ENCODE peak calls at places on chromosomes 16 and 17, in seven cellular contexts. W is AG09309, O is PC-9, I is HFF-Myc, N is uterus, E is psoas muscle, J is prostate gland. F is an unnamed sample.

GRCh38 chr16:1530883-1531637 is 2.4 kb upstream of the TMEM204 start:
- DNase-seq in O (no peak), E (peak; percentile 82), I (peak; percentile 90), W (peak; percentile 69), N (peak; percentile 76), J (peak; percentile 21), F (peak; percentile 96)

GRCh38 chr17:8862213-8863056 is 5.0 kb downstream of the PIK3R6 start:
- DNase-seq in N (no peak), O (no peak), J (no peak), W (no peak), E (no peak), I (no peak), F (no peak)

GRCh38 chr16:4313563-4314531 is 2.0 kb upstream of the GLIS2 start:
- DNase-seq in N (no peak), I (no peak), J (no peak), E (peak; percentile 47), O (peak; percentile 44), W (no peak), F (no peak)

GRCh38 chr17:67637901-67638641 is 79.7 kb upstream of the NOL11 start:
- DNase-seq in W (no peak), E (no peak), O (peak; percentile 88), N (no peak), I (no peak), J (peak; percentile 96), F (no peak)

GRCh38 chr16:47408491-47408890 is 52.4 kb downstream of the ITFG1 start:
- DNase-seq in I (no peak), O (no peak), J (no peak), W (no peak), N (no peak), E (no peak), F (no peak)

GRCh38 chr16:397135-397661 is at the start of gene NME4:
- DNase-seq in J (no peak), E (no peak), O (no peak), W (no peak), I (no peak), N (no peak), F (no peak)

GRCh38 chr17:61303334-61304096 is 96.1 kb upstream of the TBX2 start:
- DNase-seq in I (no peak), O (no peak), E (no peak), W (no peak), J (no peak), N (no peak), F (peak; percentile 43)

GRCh38 chr17:57256708-57257112 is 387 bp downstream of the MSI2 start:
- DNase-seq in N (no peak), J (peak; percentile 31), W (no peak), I (no peak), O (peak; percentile 3), E (no peak), F (no peak)

GRCh38 chr17:67388986-67389385 is 11.9 kb downstream of the PITPNC1 start:
- DNase-seq in I (no peak), J (no peak), N (no peak), W (no peak), E (no peak), O (no peak), F (no peak)

GRCh38 chr17:71470062-71470461 is 650.8 kb upstream of the SOX9 start:
- DNase-seq in N (no peak), W (no peak), O (no peak), I (no peak), E (no peak), J (no peak), F (no peak)

GRCh38 chr16:4101421-4102275 is 14.6 kb downstream of the ADCY9 start:
- DNase-seq in N (no peak), W (no peak), I (no peak), E (peak; percentile 36), O (no peak), J (no peak), F (no peak)

GRCh38 chr17:14748036-14748715 is 447.3 kb downstream of the HS3ST3B1 start:
- DNase-seq in O (no peak), N (no peak), I (no peak), J (no peak), E (no peak), W (no peak), F (peak; percentile 46)

GRCh38 chr17:75428775-75429469 is 23.4 kb upstream of the GRB2 start:
- DNase-seq in N (no peak), O (no peak), I (no peak), E (no peak), J (no peak), W (peak; percentile 64), F (peak; percentile 60)

GRCh38 chr16:5175263-5175662 is 77.7 kb upstream of the EEF2KMT start:
- DNase-seq in N (no peak), O (no peak), W (no peak), E (no peak), J (peak; percentile 57), I (no peak), F (no peak)

GRCh38 chr16:75097941-75098897 is 18.4 kb downstream of the LDHD start:
- DNase-seq in O (peak; percentile 36), N (no peak), I (no peak), W (no peak), E (no peak), J (no peak), F (no peak)

GRCh38 chr16:49352923-49353322 is 20.7 kb upstream of the C16orf78 start:
- DNase-seq in W (no peak), I (no peak), J (no peak), O (no peak), N (no peak), E (no peak), F (peak; percentile 6)

GRCh38 chr16:19884611-19885455 is at the start of gene GPRC5B:
- DNase-seq in W (no peak), E (peak; percentile 55), I (no peak), O (peak; percentile 56), J (peak; percentile 43), N (peak; percentile 57), F (no peak)

GRCh38 chr17:50059256-50059655 is 3.3 kb downstream of the ITGA3 start:
- DNase-seq in J (no peak), N (no peak), O (peak; percentile 66), E (no peak), W (no peak), I (no peak), F (no peak)

GRCh38 chr17:74619077-74619673 is 4.4 kb downstream of the CD300E start:
- DNase-seq in I (no peak), J (no peak), E (peak; percentile 39), O (no peak), W (no peak), N (no peak), F (peak; percentile 13)

GRCh38 chr16:21101631-21102420 is 48.8 kb downstream of the DNAH3 start:
- DNase-seq in J (no peak), N (no peak), O (no peak), W (no peak), E (no peak), I (no peak), F (peak; percentile 24)

GRCh38 chr16:49940464-49941224 is 84.4 kb upstream of the CNEP1R1 start:
- DNase-seq in J (no peak), I (no peak), O (no peak), N (no peak), E (no peak), W (no peak), F (no peak)

GRCh38 chr16:67773099-67773498 is 33.3 kb downstream of the RANBP10 start:
- DNase-seq in O (no peak), W (no peak), N (peak; percentile 42), J (peak; percentile 20), I (peak; percentile 11), E (no peak), F (no peak)

GRCh38 chr16:12704492-12705111 is 99.1 kb downstream of the CPPED1 start:
- DNase-seq in O (no peak), J (no peak), N (no peak), E (no peak), I (no peak), W (no peak), F (no peak)

GRCh38 chr17:2503627-2504026 is 8.1 kb downstream of the METTL16 start:
- DNase-seq in O (no peak), E (no peak), J (no peak), I (no peak), W (no peak), N (no peak), F (no peak)

DNA sequence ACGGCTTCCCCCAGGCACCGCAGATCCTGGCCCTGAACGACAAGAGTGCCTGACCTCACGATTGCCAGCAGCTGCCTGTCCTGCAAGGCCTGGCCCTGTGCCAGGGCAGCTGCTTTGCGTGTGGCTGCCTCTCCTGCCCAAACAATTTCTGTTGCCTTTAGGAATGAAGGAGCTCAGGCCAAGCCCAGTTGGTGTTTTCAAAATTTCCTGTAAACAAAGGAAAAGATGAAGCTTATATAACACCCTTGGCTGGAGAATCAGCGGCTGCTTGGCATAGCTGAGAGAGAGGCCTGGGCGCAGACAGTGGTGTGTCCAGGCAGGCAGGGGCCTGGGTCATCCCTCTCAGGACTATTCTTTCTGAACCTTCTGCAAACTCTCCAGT is 11.7 kb upstream of the SLC47A2 start:
- DNase-seq in I (no peak), O (peak; percentile 95), N (peak; percentile 79), W (peak; percentile 68), E (peak; percentile 92), J (peak; percentile 88), F (peak; percentile 97)
- TF ChIP-seq CTCF in I (no peak), O (no peak), N (no peak), W (no peak), E (no peak), J (no peak), F (no peak)

GRCh38 chr17:7563115-7563869 is 1.6 kb downstream of the SENP3 start:
- DNase-seq in O (no peak), J (no peak), W (no peak), N (no peak), I (no peak), E (no peak), F (no peak)
- H3K4me3 ChIP-seq in O (peak overlapping the region; percentile 92), J (no peak overlapping the region), W (peak overlapping the region; percentile 82), N (peak overlapping the region; percentile 79), I (peak overlapping the region; percentile 89), E (peak overlapping the region; percentile 96), F (peak overlapping the region; percentile 77)

DNA sequence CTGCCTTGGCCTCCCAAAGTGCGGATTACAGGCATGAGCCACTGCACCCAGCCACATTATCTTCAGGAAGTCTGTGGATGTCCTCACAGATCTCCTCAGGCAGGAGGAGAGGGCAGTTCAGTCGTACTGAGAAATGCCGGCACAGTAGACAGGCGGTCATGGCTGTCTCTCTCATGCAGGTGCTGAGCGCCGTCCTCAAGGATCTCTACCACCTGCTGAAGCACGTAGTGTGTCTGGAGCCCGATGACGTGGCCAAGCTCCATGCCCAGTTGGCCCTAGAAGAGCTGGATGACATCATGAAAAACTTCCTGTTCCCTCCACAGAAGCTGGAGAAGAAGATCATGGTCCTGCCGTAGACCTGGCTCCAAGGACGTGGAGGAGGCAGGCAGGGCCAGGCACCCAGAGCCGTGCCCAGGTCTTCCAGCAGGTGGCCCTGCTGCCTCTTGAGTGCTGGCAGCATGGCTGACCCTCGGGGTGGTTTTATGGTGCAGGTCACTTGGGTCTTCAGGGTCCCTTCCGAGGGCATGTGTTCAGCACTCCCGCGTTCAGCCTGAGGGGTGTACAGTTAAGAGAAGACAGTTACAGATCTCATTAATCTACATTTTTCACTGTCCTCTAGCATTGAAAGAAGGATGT is 22.0 kb upstream of the HAS3 start:
- DNase-seq in J (no peak), O (no peak), I (no peak), E (no peak), W (no peak), N (no peak), F (no peak)
- TF ChIP-seq CTCF in J (no peak), O (peak; percentile 27), I (peak; percentile 8), E (no peak), W (peak; percentile 5), N (no peak), F (no peak)

DNA sequence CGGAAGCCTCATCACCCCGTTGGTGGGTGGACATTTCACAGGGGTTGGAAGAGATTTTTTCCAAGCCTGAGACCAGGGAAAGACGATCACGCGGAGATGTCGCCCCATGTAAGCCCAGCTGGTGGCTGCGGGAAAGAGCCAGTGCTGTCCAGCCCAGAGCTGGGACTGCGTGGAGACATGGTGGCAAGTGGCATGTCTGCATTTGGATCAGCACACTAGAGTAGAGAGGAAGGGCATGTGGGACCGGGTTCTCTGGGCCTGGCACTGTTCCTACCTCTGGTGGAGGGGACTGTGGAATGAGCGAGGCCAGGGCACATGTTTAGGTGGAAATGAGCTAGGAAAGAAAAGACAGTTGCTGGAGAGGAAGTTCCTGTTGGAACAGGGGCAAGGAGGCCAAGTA is 20.0 kb downstream of the SBK1 start:
- DNase-seq in J (no peak), E (no peak), N (no peak), I (no peak), O (no peak), W (no peak), F (no peak)
- H3K4me3 ChIP-seq in J (no peak overlapping the region), E (no peak overlapping the region), N (no peak overlapping the region), I (no peak overlapping the region), O (no peak overlapping the region), W (no peak overlapping the region), F (no peak overlapping the region)